ENCODE peak calls at places on chromosomes 11 and 22, in seven cellular contexts. A is NCI-H524; M is stimulated activated CD8-positive, alpha-beta memory T cell treated with anti-CD3 and anti-CD28 coated beads, Interleukin-2, amount 100 ng/mL, for 1 hour; B is NCI-H1417; P is stimulated activated CD4-positive, alpha-beta T cell treated with anti-CD3 and anti-CD28 coated beads, Interleukin-4, amount 100 ng/mL, for 1 hour; G is HFFc6; K is kidney. V is an unnamed sample.

GRCh38 chr11:77101043-77101537 is 1.6 kb upstream of the OMP start:
- DNase-seq in A (peak), M (no peak), B (no peak), P (no peak), G (peak), K (no peak), V (no peak)

GRCh38 chr22:50670513-50670912 is 2.1 kb upstream of the SHANK3 start:
- DNase-seq in A (no peak), M (no peak), B (no peak), P (no peak), G (no peak), K (no peak), V (no peak)

GRCh38 chr22:27778299-27779090 is 23.1 kb downstream of the MN1 start:
- DNase-seq in A (peak), M (no peak), B (no peak), P (no peak), G (no peak), K (no peak), V (no peak)

GRCh38 chr11:119192111-119192510 is 6.8 kb downstream of the NHERF4 start:
- DNase-seq in A (no peak), M (no peak), B (no peak), P (no peak), G (no peak), K (no peak), V (no peak)

GRCh38 chr22:33210129-33210784 is 152.1 kb upstream of the SYN3 start:
- DNase-seq in A (peak), M (no peak), B (peak), P (peak), G (peak), K (no peak), V (peak)

GRCh38 chr11:65417702-65418430 is 4.7 kb upstream of the NEAT1 start:
- DNase-seq in A (no peak), M (no peak), B (no peak), P (peak), G (no peak), K (peak), V (peak)

GRCh38 chr22:22099833-22100812 is 117.5 kb upstream of the TOP3B start:
- DNase-seq in A (no peak), M (no peak), B (no peak), P (no peak), G (no peak), K (no peak), V (no peak)

GRCh38 chr11:65551572-65552398 is 6.4 kb downstream of the LTBP3 start:
- DNase-seq in A (peak), M (no peak), B (peak), P (peak), G (no peak), K (peak), V (peak)

GRCh38 chr22:31628969-31629723 is 32.9 kb downstream of the PISD start:
- DNase-seq in A (no peak), M (no peak), B (no peak), P (no peak), G (no peak), K (no peak), V (peak)

GRCh38 chr11:109247071-109247470 is 174.9 kb upstream of the C11orf87 start:
- DNase-seq in A (no peak), M (no peak), B (no peak), P (no peak), G (peak), K (no peak), V (no peak)

GRCh38 chr11:304915-305833 is 2.4 kb upstream of the IFITM2 start:
- DNase-seq in A (peak), M (no peak), B (peak), P (peak), G (peak), K (no peak), V (no peak)

GRCh38 chr11:43987384-43988039 is 45.1 kb downstream of the C11orf96 start:
- DNase-seq in A (no peak), M (no peak), B (no peak), P (no peak), G (peak), K (peak), V (no peak)

GRCh38 chr11:125588505-125588904 is 4.1 kb upstream of the STT3A start:
- DNase-seq in A (no peak), M (no peak), B (no peak), P (no peak), G (no peak), K (no peak), V (no peak)

GRCh38 chr11:83355406-83355805 is 69.2 kb upstream of the CCDC90B start:
- DNase-seq in A (peak), M (no peak), B (no peak), P (no peak), G (no peak), K (no peak), V (no peak)